ENCODE peak calls at places on chromosome 12, in seven cellular contexts. One of them, this sample, is unnamed. For H3K27me3 and H3K9me3, the result is how much of the 10 kb centered on the place peaks cover.

GRCh38 chr12:91396296-91396695 is 213.7 kb upstream of the DCN start:
- DNase-seq in mammary epithelial cell: no peak
- DNase-seq in transverse colon: no peak
- DNase-seq in right lobe of liver: no peak
- DNase-seq in CD8-positive, alpha-beta memory T cell: no peak
- DNase-seq in colonic mucosa: no peak
- DNase-seq in left ventricle myocardium inferior: no peak
- DNase-seq in this sample: peak

GRCh38 chr12:53937099-53937498 is 1.5 kb upstream of the HOXC13 start:
- DNase-seq in mammary epithelial cell: no peak
- DNase-seq in transverse colon: no peak
- DNase-seq in right lobe of liver: no peak
- DNase-seq in CD8-positive, alpha-beta memory T cell: no peak
- DNase-seq in colonic mucosa: no peak
- DNase-seq in left ventricle myocardium inferior: no peak
- DNase-seq in this sample: no peak

GRCh38 chr12:33588082-33588712 is 148.6 kb upstream of the SYT10 start:
- DNase-seq in mammary epithelial cell: peak
- DNase-seq in transverse colon: no peak
- DNase-seq in right lobe of liver: no peak
- DNase-seq in CD8-positive, alpha-beta memory T cell: no peak
- DNase-seq in colonic mucosa: no peak
- DNase-seq in left ventricle myocardium inferior: no peak
- DNase-seq in this sample: peak

GRCh38 chr12:117450186-117450585 is 88.8 kb upstream of the NOS1 start:
- DNase-seq in mammary epithelial cell: no peak
- DNase-seq in transverse colon: no peak
- DNase-seq in right lobe of liver: no peak
- DNase-seq in CD8-positive, alpha-beta memory T cell: no peak
- DNase-seq in colonic mucosa: no peak
- DNase-seq in left ventricle myocardium inferior: no peak
- DNase-seq in this sample: no peak

GRCh38 chr12:90512518-90512917 is 442.5 kb downstream of the CCER1 start:
- DNase-seq in mammary epithelial cell: no peak
- DNase-seq in transverse colon: no peak
- DNase-seq in right lobe of liver: no peak
- DNase-seq in CD8-positive, alpha-beta memory T cell: no peak
- DNase-seq in colonic mucosa: no peak
- DNase-seq in left ventricle myocardium inferior: no peak
- DNase-seq in this sample: no peak

GRCh38 chr12:78120866-78121590 is 290.3 kb downstream of the NAV3 start:
- DNase-seq in mammary epithelial cell: no peak
- DNase-seq in transverse colon: no peak
- DNase-seq in right lobe of liver: no peak
- DNase-seq in CD8-positive, alpha-beta memory T cell: no peak
- DNase-seq in colonic mucosa: no peak
- DNase-seq in left ventricle myocardium inferior: no peak
- DNase-seq in this sample: no peak

GRCh38 chr12:50003595-50003994 is 21.7 kb downstream of the RACGAP1 start:
- DNase-seq in mammary epithelial cell: no peak
- DNase-seq in transverse colon: no peak
- DNase-seq in right lobe of liver: no peak
- DNase-seq in CD8-positive, alpha-beta memory T cell: no peak
- DNase-seq in colonic mucosa: no peak
- DNase-seq in left ventricle myocardium inferior: no peak
- DNase-seq in this sample: no peak

GRCh38 chr12:131217024-131217586 is 263.4 kb downstream of the ADGRD1 start:
- DNase-seq in mammary epithelial cell: no peak
- DNase-seq in transverse colon: no peak
- DNase-seq in right lobe of liver: no peak
- DNase-seq in CD8-positive, alpha-beta memory T cell: no peak
- DNase-seq in colonic mucosa: no peak
- DNase-seq in left ventricle myocardium inferior: no peak
- DNase-seq in this sample: no peak

GRCh38 chr12:3483089-3483488 is 7.9 kb upstream of the PRMT8 start:
- DNase-seq in mammary epithelial cell: no peak
- DNase-seq in transverse colon: no peak
- DNase-seq in right lobe of liver: no peak
- DNase-seq in CD8-positive, alpha-beta memory T cell: no peak
- DNase-seq in colonic mucosa: no peak
- DNase-seq in left ventricle myocardium inferior: no peak
- DNase-seq in this sample: no peak

GRCh38 chr12:113537041-113537750 is 65.5 kb upstream of the LHX5 start:
- DNase-seq in mammary epithelial cell: no peak
- DNase-seq in transverse colon: no peak
- DNase-seq in right lobe of liver: no peak
- DNase-seq in CD8-positive, alpha-beta memory T cell: no peak
- DNase-seq in colonic mucosa: no peak
- DNase-seq in left ventricle myocardium inferior: no peak
- DNase-seq in this sample: no peak

GRCh38 chr12:113535100-113535499 is 63.4 kb upstream of the LHX5 start:
- DNase-seq in mammary epithelial cell: no peak
- DNase-seq in transverse colon: no peak
- DNase-seq in right lobe of liver: no peak
- DNase-seq in CD8-positive, alpha-beta memory T cell: no peak
- DNase-seq in colonic mucosa: no peak
- DNase-seq in left ventricle myocardium inferior: no peak
- DNase-seq in this sample: no peak

GRCh38 chr12:113537751-113538087 is 66.0 kb upstream of the LHX5 start:
- DNase-seq in mammary epithelial cell: peak
- DNase-seq in transverse colon: no peak
- DNase-seq in right lobe of liver: no peak
- DNase-seq in CD8-positive, alpha-beta memory T cell: no peak
- DNase-seq in colonic mucosa: no peak
- DNase-seq in left ventricle myocardium inferior: no peak
- DNase-seq in this sample: no peak

GRCh38 chr12:113533842-113534375 is 62.2 kb upstream of the LHX5 start:
- DNase-seq in mammary epithelial cell: no peak
- DNase-seq in transverse colon: no peak
- DNase-seq in right lobe of liver: no peak
- DNase-seq in CD8-positive, alpha-beta memory T cell: no peak
- DNase-seq in colonic mucosa: no peak
- DNase-seq in left ventricle myocardium inferior: no peak
- DNase-seq in this sample: no peak

DNA sequence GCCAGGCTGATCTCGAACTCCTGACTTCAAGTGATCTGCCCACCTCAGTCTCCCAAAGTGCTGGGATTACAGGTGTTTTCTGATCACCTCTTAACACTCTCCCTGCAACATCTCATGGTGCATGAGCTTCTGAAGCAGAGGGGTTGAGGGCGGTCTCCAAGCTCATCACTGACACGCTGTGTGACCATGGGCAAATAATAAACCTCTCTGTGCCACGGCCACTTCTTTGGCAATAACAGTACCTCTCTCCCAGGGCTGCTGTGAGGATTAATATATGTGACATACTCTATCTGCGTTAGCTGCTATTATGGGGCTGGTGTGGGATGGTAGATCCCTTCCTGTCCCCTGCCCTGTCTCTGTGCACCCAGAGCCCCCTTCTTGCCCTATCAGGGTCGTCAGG is 62.9 kb upstream of the LHX5 start:
- DNase-seq in mammary epithelial cell: no peak
- DNase-seq in transverse colon: no peak
- DNase-seq in right lobe of liver: no peak
- DNase-seq in CD8-positive, alpha-beta memory T cell: no peak
- DNase-seq in colonic mucosa: no peak
- DNase-seq in left ventricle myocardium inferior: no peak
- DNase-seq in this sample: no peak
- H3K27me3 ChIP-seq in mammary epithelial cell: under half
- H3K27me3 ChIP-seq in transverse colon: under half
- H3K27me3 ChIP-seq in right lobe of liver: under half
- H3K27me3 ChIP-seq in CD8-positive, alpha-beta memory T cell: under half
- H3K27me3 ChIP-seq in colonic mucosa: under half
- H3K27me3 ChIP-seq in left ventricle myocardium inferior: half or more
- H3K27me3 ChIP-seq in this sample: under half

GRCh38 chr12:126139355-126139754 is 1074.1 kb downstream of the AACS start:
- DNase-seq in mammary epithelial cell: no peak
- DNase-seq in transverse colon: no peak
- DNase-seq in right lobe of liver: no peak
- DNase-seq in CD8-positive, alpha-beta memory T cell: no peak
- DNase-seq in colonic mucosa: no peak
- DNase-seq in left ventricle myocardium inferior: no peak
- DNase-seq in this sample: no peak
- H3K9me3 ChIP-seq in mammary epithelial cell: under half
- H3K9me3 ChIP-seq in transverse colon: under half
- H3K9me3 ChIP-seq in right lobe of liver: under half
- H3K9me3 ChIP-seq in CD8-positive, alpha-beta memory T cell: under half
- H3K9me3 ChIP-seq in colonic mucosa: under half
- H3K9me3 ChIP-seq in left ventricle myocardium inferior: half or more
- H3K9me3 ChIP-seq in this sample: under half

DNA sequence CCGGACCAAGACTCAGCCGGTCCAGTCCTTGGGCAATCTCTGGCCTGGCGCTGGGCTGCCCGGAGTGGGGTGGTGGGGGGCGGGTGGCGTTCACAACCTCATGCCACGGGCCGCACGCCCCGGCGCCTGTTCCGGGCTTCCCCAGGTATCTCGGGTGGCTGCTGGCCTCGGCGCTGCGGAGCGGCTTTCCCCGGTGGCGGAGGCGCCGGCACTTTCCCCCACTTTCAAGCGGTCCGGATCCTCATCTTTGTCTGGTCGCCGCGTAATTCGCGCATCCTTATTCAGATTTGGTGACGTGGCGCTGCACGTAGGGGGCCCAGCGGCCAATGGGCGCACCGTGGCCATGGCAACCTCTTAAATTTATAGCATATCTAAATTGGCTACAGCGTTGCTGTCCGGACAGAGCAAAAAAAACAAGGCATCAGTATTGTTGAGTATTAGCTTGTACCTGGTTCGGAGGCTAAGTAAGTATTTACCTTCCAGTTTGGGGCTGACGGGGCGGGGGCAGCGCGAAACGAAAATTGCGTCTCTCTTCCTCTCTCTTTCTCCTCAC is at the start of gene LHX5:
- DNase-seq in mammary epithelial cell: no peak
- DNase-seq in transverse colon: no peak
- DNase-seq in right lobe of liver: no peak
- DNase-seq in CD8-positive, alpha-beta memory T cell: no peak
- DNase-seq in colonic mucosa: no peak
- DNase-seq in left ventricle myocardium inferior: no peak
- DNase-seq in this sample: no peak
- H3K27me3 ChIP-seq in mammary epithelial cell: half or more
- H3K27me3 ChIP-seq in transverse colon: half or more
- H3K27me3 ChIP-seq in right lobe of liver: under half
- H3K27me3 ChIP-seq in CD8-positive, alpha-beta memory T cell: under half
- H3K27me3 ChIP-seq in colonic mucosa: half or more
- H3K27me3 ChIP-seq in left ventricle myocardium inferior: half or more
- H3K27me3 ChIP-seq in this sample: half or more

GRCh38 chr12:52035926-52036325 is 15.3 kb upstream of the NR4A1 start:
- DNase-seq in mammary epithelial cell: no peak
- DNase-seq in transverse colon: no peak
- DNase-seq in right lobe of liver: no peak
- DNase-seq in CD8-positive, alpha-beta memory T cell: no peak
- DNase-seq in colonic mucosa: peak
- DNase-seq in left ventricle myocardium inferior: no peak
- DNase-seq in this sample: no peak
- H3K9me3 ChIP-seq in mammary epithelial cell: under half
- H3K9me3 ChIP-seq in transverse colon: under half
- H3K9me3 ChIP-seq in right lobe of liver: under half
- H3K9me3 ChIP-seq in CD8-positive, alpha-beta memory T cell: under half
- H3K9me3 ChIP-seq in colonic mucosa: under half
- H3K9me3 ChIP-seq in left ventricle myocardium inferior: under half
- H3K9me3 ChIP-seq in this sample: under half